ENCODE peak calls at places on chromosomes 7 and 10, in nine cellular contexts. R is prostate gland, T is IMR-90, U is GM12878, X is sigmoid colon, W is right lobe of liver, Y is ovary, J is breast epithelium, L is upper lobe of left lung. N is an unnamed sample.
A peak's percentile ranks its signal among the peaks of the same experiment; 100 is the strongest.

GRCh38 chr10:21292763-21293517 is 232.5 kb downstream of the SKIDA1 start:
- DNase-seq in J (peak; percentile 86), U (no peak), R (peak; percentile 67), X (peak; percentile 74), Y (peak; percentile 64), T (peak; percentile 98), L (peak; percentile 51), W (no peak), N (no peak)

GRCh38 chr10:6457376-6457775 is 122.7 kb downstream of the PRKCQ start:
- DNase-seq in U (no peak), Y (no peak), X (no peak), J (no peak), L (no peak), W (no peak), R (no peak), T (no peak), N (no peak)

GRCh38 chr10:25113231-25114035 is 61.4 kb upstream of the GPR158 start:
- DNase-seq in U (no peak), T (peak; percentile 53), L (peak; percentile 70), R (peak; percentile 71), X (peak; percentile 73), Y (peak; percentile 69), W (peak; percentile 74), J (peak; percentile 45), N (no peak)

GRCh38 chr7:8286118-8286517 is 24.2 kb upstream of the ICA1 start:
- DNase-seq in W (no peak), L (no peak), R (no peak), X (no peak), Y (no peak), T (no peak), J (no peak), U (no peak), N (no peak)

GRCh38 chr10:93224005-93224779 is 150.5 kb downstream of the CYP26A1 start:
- DNase-seq in Y (no peak), J (no peak), X (no peak), T (no peak), L (no peak), R (no peak), W (no peak), U (peak; percentile 3), N (no peak)

GRCh38 chr7:32941996-32942782 is 15.1 kb upstream of the FKBP9 start:
- DNase-seq in L (peak; percentile 74), X (peak; percentile 84), Y (peak; percentile 78), W (peak; percentile 80), J (peak; percentile 31), T (peak; percentile 32), R (peak; percentile 42), U (no peak), N (no peak)

GRCh38 chr7:113263749-113264148 is 145.4 kb upstream of the SMIM30 start:
- DNase-seq in J (no peak), U (no peak), T (no peak), W (no peak), X (no peak), R (no peak), Y (no peak), L (no peak), N (no peak)

GRCh38 chr10:95430231-95430951 is 130.8 kb downstream of the SORBS1 start:
- DNase-seq in L (peak; percentile 60), Y (peak; percentile 52), J (peak; percentile 48), T (peak; percentile 44), X (peak; percentile 86), R (peak; percentile 42), W (no peak), U (peak; percentile 30), N (no peak)

GRCh38 chr10:80407836-80408197 is 534 bp upstream of the PRXL2A start:
- DNase-seq in R (no peak), X (no peak), Y (peak; percentile 51), W (peak; percentile 67), L (peak; percentile 57), U (no peak), J (no peak), T (no peak), N (no peak)

GRCh38 chr10:113844091-113844490 is 9.8 kb downstream of the DCLRE1A start:
- DNase-seq in T (no peak), Y (no peak), R (no peak), W (no peak), U (no peak), X (no peak), L (no peak), J (no peak), N (no peak)

GRCh38 chr10:130553846-130554245 is 417.7 kb downstream of the GLRX3 start:
- DNase-seq in J (no peak), U (no peak), R (no peak), L (no peak), T (no peak), X (no peak), Y (no peak), W (no peak), N (no peak)

GRCh38 chr7:46814516-46815250 is 767.2 kb downstream of the TNS3 start:
- DNase-seq in L (no peak), W (no peak), R (no peak), J (no peak), X (no peak), T (no peak), U (no peak), Y (no peak), N (no peak)

GRCh38 chr10:51800121-51800520 is 100.7 kb upstream of the CSTF2T start:
- DNase-seq in U (no peak), W (no peak), X (no peak), T (no peak), J (no peak), L (no peak), R (no peak), Y (no peak), N (no peak)

GRCh38 chr10:86580549-86580886 is 58.9 kb upstream of the WAPL start:
- DNase-seq in X (no peak), L (no peak), R (no peak), U (no peak), T (no peak), J (no peak), Y (no peak), W (no peak), N (no peak)

GRCh38 chr7:116227678-116228239 is 17.4 kb downstream of the TES start:
- DNase-seq in T (peak; percentile 94), J (no peak), U (no peak), R (no peak), Y (no peak), L (no peak), W (no peak), X (no peak), N (no peak)

GRCh38 chr7:133372337-133372736 is 119.5 kb downstream of the EXOC4 start:
- DNase-seq in R (no peak), W (no peak), T (no peak), Y (no peak), J (no peak), L (no peak), X (no peak), U (no peak), N (no peak)

GRCh38 chr10:16948335-16948734 is 131.1 kb upstream of the RSU1 start:
- DNase-seq in R (no peak), U (no peak), Y (no peak), L (no peak), X (no peak), J (no peak), W (no peak), T (no peak), N (no peak)

GRCh38 chr7:67723591-67723990 is 727.0 kb downstream of the TYW1 start:
- DNase-seq in U (no peak), T (no peak), J (no peak), Y (no peak), R (no peak), X (no peak), W (no peak), L (no peak), N (no peak)

GRCh38 chr10:17512341-17513001 is 58.1 kb upstream of the ST8SIA6 start:
- DNase-seq in J (peak; percentile 23), Y (no peak), U (no peak), R (peak; percentile 10), X (no peak), T (peak; percentile 98), W (no peak), L (peak; percentile 40), N (no peak)

GRCh38 chr7:108001759-108002725 is 919 bp downstream of the LAMB1 start:
- DNase-seq in L (no peak), U (no peak), J (no peak), W (no peak), T (peak; percentile 41), X (peak; percentile 73), R (no peak), Y (peak; percentile 66), N (no peak)

GRCh38 chr10:48205918-48206317 is 68.6 kb downstream of the FRMPD2 start:
- DNase-seq in X (no peak), R (no peak), L (no peak), Y (no peak), W (no peak), J (no peak), T (no peak), U (peak; percentile 13), N (no peak)

DNA sequence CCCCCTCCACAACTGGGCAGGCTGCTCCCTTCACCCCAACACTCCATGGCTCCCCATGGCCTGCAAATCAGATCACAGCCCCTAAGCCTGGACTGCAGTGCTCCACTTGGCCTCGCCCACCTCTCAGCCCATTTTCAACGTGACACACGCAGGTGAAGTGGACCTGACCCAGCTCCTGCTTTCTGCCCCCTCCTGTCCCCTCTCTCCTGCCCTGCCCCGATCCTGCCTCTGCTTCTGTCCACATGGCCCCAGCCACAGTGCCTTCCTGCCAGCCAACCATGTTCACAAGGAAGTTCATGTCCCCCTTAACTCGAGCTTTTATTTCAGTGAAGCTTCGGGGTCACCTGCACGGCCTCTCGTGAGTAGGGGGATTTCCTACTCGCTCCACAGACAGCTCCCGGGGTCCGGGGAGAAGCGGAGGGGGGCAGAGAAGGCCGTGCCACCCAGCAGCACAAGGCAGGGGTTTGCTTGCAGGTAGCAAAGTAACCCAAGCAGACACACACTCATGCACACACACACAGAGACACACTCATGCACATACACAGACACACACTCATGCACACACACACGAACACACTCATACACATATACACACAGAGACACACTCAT is 537.5 kb downstream of the DNAJB6 start:
- DNase-seq in J (no peak), W (no peak), U (no peak), L (no peak), R (no peak), Y (no peak), X (no peak), T (no peak), N (no peak)
- H3K27ac ChIP-seq in J (no peak overlapping the region), W (no peak overlapping the region), U (no peak overlapping the region), L (no peak overlapping the region), R (no peak overlapping the region), Y (no peak overlapping the region), X (no peak overlapping the region), T (no peak overlapping the region), N (no peak overlapping the region)

GRCh38 chr10:11165591-11166543 is 148.2 kb downstream of the CELF2 start:
- DNase-seq in T (no peak), Y (peak; percentile 86), L (peak; percentile 64), J (no peak), W (peak; percentile 61), U (no peak), R (peak; percentile 28), X (peak; percentile 89), N (no peak)
- TF ChIP-seq POLR2A in T (no peak), Y (peak; percentile 25), L (no peak), J (no peak), W (no peak), U (peak; percentile 54), R (no peak), X (no peak), N (peak; percentile 66)

GRCh38 chr7:97012293-97013005 is 7.1 kb downstream of the DLX6 start:
- DNase-seq in L (no peak), U (no peak), Y (no peak), J (no peak), R (no peak), X (no peak), W (no peak), T (no peak), N (no peak)
- H3K27me3 ChIP-seq in L (peaks cover 39% of the 10 kb centered on the region), U (peaks cover 22% of the 10 kb centered on the region), Y (no peaks in the 10 kb centered on the region), J (no peaks in the 10 kb centered on the region), R (peaks cover 25% of the 10 kb centered on the region), X (peaks cover 51% of the 10 kb centered on the region), W (peaks cover 73% of the 10 kb centered on the region), T (peaks cover 63% of the 10 kb centered on the region), N (peaks cover 62% of the 10 kb centered on the region)

GRCh38 chr7:44622342-44623151 is 16.1 kb downstream of the OGDH start:
- DNase-seq in W (no peak), X (no peak), T (peak; percentile 59), J (no peak), U (no peak), Y (no peak), R (no peak), L (no peak), N (no peak)
- H3K27ac ChIP-seq in W (peak overlapping the region; percentile 44), X (peak overlapping the region; percentile 27), T (no peak overlapping the region), J (no peak overlapping the region), U (peak overlapping the region; percentile 90), Y (no peak overlapping the region), R (no peak overlapping the region), L (peak overlapping the region; percentile 21), N (no peak overlapping the region)

N was measured in esophagus squamous epithelium.